ENCODE peak calls at places on chromosomes 11 and 22, in six cellular contexts. One of them, this sample, is unnamed.

GRCh38 chr22:26805131-26805530 is 147.7 kb downstream of the MIAT start:
- DNase-seq in CD8-positive, alpha-beta memory T cell: no peak
- DNase-seq in dorsolateral prefrontal cortex: no peak
- DNase-seq in A549: no peak
- DNase-seq in foreskin fibroblast: no peak
- DNase-seq in NCI-H2171 treated with DMSO at 0.1 percent for 48 hours: no peak
- DNase-seq in this sample: no peak

GRCh38 chr22:47187558-47187957 is 425.1 kb downstream of the TBC1D22A start:
- DNase-seq in A549: no peak
- DNase-seq in CD8-positive, alpha-beta memory T cell: no peak
- DNase-seq in NCI-H2171 treated with DMSO at 0.1 percent for 48 hours: no peak
- DNase-seq in foreskin fibroblast: no peak
- DNase-seq in dorsolateral prefrontal cortex: no peak
- DNase-seq in this sample: no peak

GRCh38 chr11:60457576-60457975 is 1.9 kb downstream of the MS4A1 start:
- DNase-seq in foreskin fibroblast: no peak
- DNase-seq in dorsolateral prefrontal cortex: no peak
- DNase-seq in NCI-H2171 treated with DMSO at 0.1 percent for 48 hours: no peak
- DNase-seq in A549: no peak
- DNase-seq in CD8-positive, alpha-beta memory T cell: no peak
- DNase-seq in this sample: no peak

GRCh38 chr11:119764108-119764874 is 35.3 kb upstream of the NECTIN1 start:
- DNase-seq in dorsolateral prefrontal cortex: peak
- DNase-seq in A549: no peak
- DNase-seq in NCI-H2171 treated with DMSO at 0.1 percent for 48 hours: no peak
- DNase-seq in foreskin fibroblast: peak
- DNase-seq in CD8-positive, alpha-beta memory T cell: no peak
- DNase-seq in this sample: no peak

GRCh38 chr11:128361451-128362020 is 225.8 kb downstream of the ETS1 start:
- DNase-seq in foreskin fibroblast: no peak
- DNase-seq in CD8-positive, alpha-beta memory T cell: no peak
- DNase-seq in dorsolateral prefrontal cortex: no peak
- DNase-seq in NCI-H2171 treated with DMSO at 0.1 percent for 48 hours: no peak
- DNase-seq in A549: no peak
- DNase-seq in this sample: no peak

GRCh38 chr11:76791861-76792260 is 8.7 kb downstream of the TSKU start:
- DNase-seq in A549: no peak
- DNase-seq in dorsolateral prefrontal cortex: no peak
- DNase-seq in foreskin fibroblast: peak
- DNase-seq in NCI-H2171 treated with DMSO at 0.1 percent for 48 hours: no peak
- DNase-seq in CD8-positive, alpha-beta memory T cell: no peak
- DNase-seq in this sample: no peak

GRCh38 chr11:123450593-123450992 is 20.5 kb downstream of the GRAMD1B start:
- DNase-seq in foreskin fibroblast: no peak
- DNase-seq in A549: no peak
- DNase-seq in CD8-positive, alpha-beta memory T cell: no peak
- DNase-seq in NCI-H2171 treated with DMSO at 0.1 percent for 48 hours: no peak
- DNase-seq in dorsolateral prefrontal cortex: no peak
- DNase-seq in this sample: no peak

GRCh38 chr22:49204599-49205214 is 623.0 kb downstream of the BRD1 start:
- DNase-seq in dorsolateral prefrontal cortex: peak
- DNase-seq in CD8-positive, alpha-beta memory T cell: no peak
- DNase-seq in foreskin fibroblast: no peak
- DNase-seq in A549: no peak
- DNase-seq in NCI-H2171 treated with DMSO at 0.1 percent for 48 hours: no peak
- DNase-seq in this sample: no peak

GRCh38 chr11:123438191-123438627 is 8.1 kb downstream of the GRAMD1B start:
- DNase-seq in A549: no peak
- DNase-seq in foreskin fibroblast: no peak
- DNase-seq in NCI-H2171 treated with DMSO at 0.1 percent for 48 hours: no peak
- DNase-seq in CD8-positive, alpha-beta memory T cell: no peak
- DNase-seq in dorsolateral prefrontal cortex: no peak
- DNase-seq in this sample: no peak

GRCh38 chr11:44950625-44951472 is at the start of gene TP53I11:
- DNase-seq in A549: peak
- DNase-seq in foreskin fibroblast: peak
- DNase-seq in CD8-positive, alpha-beta memory T cell: peak
- DNase-seq in NCI-H2171 treated with DMSO at 0.1 percent for 48 hours: peak
- DNase-seq in dorsolateral prefrontal cortex: no peak
- DNase-seq in this sample: no peak

GRCh38 chr11:1598816-1599215 is 722 bp upstream of the KRTAP5-2 start:
- DNase-seq in foreskin fibroblast: peak
- DNase-seq in A549: no peak
- DNase-seq in dorsolateral prefrontal cortex: no peak
- DNase-seq in NCI-H2171 treated with DMSO at 0.1 percent for 48 hours: no peak
- DNase-seq in CD8-positive, alpha-beta memory T cell: no peak
- DNase-seq in this sample: no peak

GRCh38 chr11:65499713-65500261 is 942 bp downstream of the MALAT1 start:
- DNase-seq in foreskin fibroblast: no peak
- DNase-seq in NCI-H2171 treated with DMSO at 0.1 percent for 48 hours: peak
- DNase-seq in dorsolateral prefrontal cortex: no peak
- DNase-seq in A549: no peak
- DNase-seq in CD8-positive, alpha-beta memory T cell: no peak
- DNase-seq in this sample: no peak

GRCh38 chr11:61871158-61871597 is 20.2 kb downstream of the FADS3 start:
- DNase-seq in A549: peak
- DNase-seq in foreskin fibroblast: peak
- DNase-seq in CD8-positive, alpha-beta memory T cell: peak
- DNase-seq in NCI-H2171 treated with DMSO at 0.1 percent for 48 hours: peak
- DNase-seq in dorsolateral prefrontal cortex: peak
- DNase-seq in this sample: no peak

GRCh38 chr22:50207383-50208031 is 6.7 kb downstream of the SELENOO start:
- DNase-seq in CD8-positive, alpha-beta memory T cell: no peak
- DNase-seq in dorsolateral prefrontal cortex: no peak
- DNase-seq in A549: no peak
- DNase-seq in NCI-H2171 treated with DMSO at 0.1 percent for 48 hours: no peak
- DNase-seq in foreskin fibroblast: no peak
- DNase-seq in this sample: no peak

GRCh38 chr11:3052109-3052479 is 5.1 kb downstream of the CARS1 start:
- DNase-seq in NCI-H2171 treated with DMSO at 0.1 percent for 48 hours: peak
- DNase-seq in foreskin fibroblast: no peak
- DNase-seq in A549: no peak
- DNase-seq in dorsolateral prefrontal cortex: no peak
- DNase-seq in CD8-positive, alpha-beta memory T cell: no peak
- DNase-seq in this sample: no peak

GRCh38 chr11:112401036-112401769 is 140.5 kb upstream of the PLET1 start:
- DNase-seq in foreskin fibroblast: peak
- DNase-seq in dorsolateral prefrontal cortex: no peak
- DNase-seq in A549: no peak
- DNase-seq in CD8-positive, alpha-beta memory T cell: no peak
- DNase-seq in NCI-H2171 treated with DMSO at 0.1 percent for 48 hours: no peak
- DNase-seq in this sample: no peak

GRCh38 chr11:64339754-64340408 is at the start of gene CCDC88B:
- DNase-seq in CD8-positive, alpha-beta memory T cell: peak
- DNase-seq in NCI-H2171 treated with DMSO at 0.1 percent for 48 hours: no peak
- DNase-seq in A549: no peak
- DNase-seq in foreskin fibroblast: no peak
- DNase-seq in dorsolateral prefrontal cortex: no peak
- DNase-seq in this sample: peak

GRCh38 chr11:19526119-19526518 is 186.5 kb upstream of the NAV2 start:
- DNase-seq in dorsolateral prefrontal cortex: no peak
- DNase-seq in NCI-H2171 treated with DMSO at 0.1 percent for 48 hours: peak
- DNase-seq in A549: no peak
- DNase-seq in foreskin fibroblast: no peak
- DNase-seq in CD8-positive, alpha-beta memory T cell: no peak
- DNase-seq in this sample: no peak